ENCODE peak calls at places on chromosomes 1 and 21, in five cellular contexts. B is PC-3, W is colonic mucosa, C is IMR-90, L is A549. X is an unnamed sample. For H3K4me1, the result is how much of the 10 kb centered on the place peaks cover.

GRCh38 chr1:218409946-218410510 is 64.9 kb downstream of the TGFB2 start:
- DNase-seq in B (peak), C (peak), L (no peak), W (no peak), X (peak)

GRCh38 chr1:228228601-228229074 is 20.8 kb downstream of the OBSCN start:
- DNase-seq in C (peak), B (peak), W (peak), L (peak), X (peak)

GRCh38 chr21:34037446-34037845 is 35.9 kb upstream of the MRPS6 start:
- DNase-seq in W (no peak), C (peak), L (no peak), B (peak), X (peak)

GRCh38 chr1:92994105-92994712 is 32.9 kb upstream of the DIPK1A start:
- DNase-seq in W (peak), C (peak), B (peak), L (peak), X (peak)

GRCh38 chr1:45545019-45545493 is 5.6 kb upstream of the AKR1A1 start:
- DNase-seq in B (peak), C (no peak), W (no peak), L (no peak), X (no peak)

GRCh38 chr21:39048064-39048463 is 135.2 kb downstream of the PSMG1 start:
- DNase-seq in W (peak), B (peak), L (peak), C (peak), X (peak)

GRCh38 chr21:36769051-36769867 is 70.3 kb downstream of the SIM2 start:
- DNase-seq in L (no peak), B (no peak), W (no peak), C (peak), X (no peak)

GRCh38 chr1:202018226-202018475 is 7.8 kb downstream of the ELF3 start:
- DNase-seq in B (no peak), L (no peak), W (no peak), C (no peak), X (no peak)

GRCh38 chr21:42120056-42120903 is 49.2 kb downstream of the UMODL1 start:
- DNase-seq in L (no peak), W (no peak), B (peak), C (no peak), X (peak)

GRCh38 chr1:91278754-91279153 is 125.9 kb downstream of the HFM1 start:
- DNase-seq in B (peak), C (peak), L (peak), W (no peak), X (no peak)

GRCh38 chr1:86914998-86915736 is 732 bp downstream of the HS2ST1 start:
- DNase-seq in W (peak), L (peak), C (peak), B (peak), X (peak)

GRCh38 chr1:23791434-23792047 is 596 bp downstream of the LYPLA2 start:
- DNase-seq in W (peak), L (no peak), B (peak), C (no peak), X (peak)

GRCh38 chr1:17955302-17956285 is 152.0 kb upstream of the IGSF21 start:
- DNase-seq in B (peak), L (no peak), W (no peak), C (no peak), X (no peak)

GRCh38 chr1:26696645-26697440 is 1.0 kb downstream of the ARID1A start:
- DNase-seq in B (no peak), L (no peak), W (peak), C (no peak), X (no peak)

GRCh38 chr21:43935711-43936110 is 70.7 kb downstream of the AGPAT3 start:
- DNase-seq in L (no peak), C (no peak), W (no peak), B (no peak), X (no peak)

GRCh38 chr1:24639094-24639493 is 4.0 kb upstream of the SRRM1 start:
- DNase-seq in B (no peak), L (no peak), W (no peak), C (no peak), X (no peak)

GRCh38 chr1:1080122-1080753 is 6.1 kb upstream of the RNF223 start:
- DNase-seq in L (peak), W (peak), C (peak), B (peak), X (no peak)

GRCh38 chr1:32770221-32770731 is 46.9 kb downstream of the YARS1 start:
- DNase-seq in W (no peak), C (no peak), B (no peak), L (no peak), X (no peak)

GRCh38 chr1:159015440-159015909 is 5.8 kb downstream of the IFI16 start:
- DNase-seq in C (peak), B (peak), L (peak), W (peak), X (no peak)

GRCh38 chr1:203342192-203342940 is 8.6 kb downstream of the FMOD start:
- DNase-seq in L (peak), B (peak), W (peak), C (peak), X (no peak)

GRCh38 chr1:214102907-214103306 is 115.1 kb downstream of the PROX1 start:
- DNase-seq in C (peak), L (peak), B (peak), W (no peak), X (peak)

GRCh38 chr1:232726048-232726779 is 79.0 kb upstream of the MAP10 start:
- DNase-seq in L (no peak), B (peak), W (no peak), C (peak), X (peak)

GRCh38 chr1:68384321-68384813 is 65.4 kb downstream of the RPE65 start:
- DNase-seq in W (no peak), B (peak), L (peak), C (peak), X (peak)

GRCh38 chr1:246488674-246489073 is 18.4 kb downstream of the SMYD3 start:
- DNase-seq in B (peak), W (no peak), C (no peak), L (no peak), X (no peak)
- H3K4me1 ChIP-seq in B (under half), W (under half), C (under half), L (under half), X (under half)

GRCh38 chr1:40748841-40749718 is 34.5 kb upstream of the KCNQ4 start:
- DNase-seq in B (no peak), L (no peak), C (no peak), W (peak), X (no peak)

GRCh38 chr1:40746344-40747090 is 37.1 kb upstream of the KCNQ4 start:
- DNase-seq in W (no peak), B (no peak), L (no peak), C (no peak), X (no peak)

GRCh38 chr1:40750326-40750975 is 33.1 kb upstream of the KCNQ4 start:
- DNase-seq in B (peak), C (peak), W (no peak), L (no peak), X (no peak)

GRCh38 chr1:40751802-40752201 is 31.8 kb upstream of the KCNQ4 start:
- DNase-seq in W (no peak), C (no peak), B (peak), L (no peak), X (no peak)

DNA sequence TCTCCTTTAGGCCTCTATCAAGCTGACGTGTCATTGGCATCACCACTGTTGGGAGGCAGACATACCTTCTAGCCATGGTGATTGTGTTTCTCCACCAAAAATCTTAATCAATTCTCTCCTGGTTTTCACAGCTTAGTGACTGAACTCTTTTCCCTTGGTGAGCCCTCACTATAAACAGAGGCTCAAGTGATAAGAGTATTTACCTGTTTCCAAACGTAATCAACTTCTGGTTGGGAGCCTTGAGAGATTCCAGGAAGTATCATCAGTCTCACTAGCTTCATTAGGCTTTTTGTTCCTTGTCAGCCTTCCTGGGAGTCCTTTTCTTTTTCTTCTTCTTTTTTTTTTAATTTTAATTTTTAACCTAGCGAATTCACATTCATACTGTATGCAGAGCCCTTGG is 33.8 kb upstream of the KCNQ4 start:
- DNase-seq in B (no peak), W (no peak), C (no peak), L (no peak), X (no peak)
- H3K27ac ChIP-seq in B (peak), W (no peak), C (no peak), L (no peak), X (no peak)

GRCh38 chr1:157773723-157774350 is 3.1 kb downstream of the FCRL2 start:
- DNase-seq in L (peak), W (peak), B (peak), C (no peak), X (no peak)
- TF ChIP-seq CTCF in L (no peak), W (peak), B (peak), C (no peak), X (no peak)

DNA sequence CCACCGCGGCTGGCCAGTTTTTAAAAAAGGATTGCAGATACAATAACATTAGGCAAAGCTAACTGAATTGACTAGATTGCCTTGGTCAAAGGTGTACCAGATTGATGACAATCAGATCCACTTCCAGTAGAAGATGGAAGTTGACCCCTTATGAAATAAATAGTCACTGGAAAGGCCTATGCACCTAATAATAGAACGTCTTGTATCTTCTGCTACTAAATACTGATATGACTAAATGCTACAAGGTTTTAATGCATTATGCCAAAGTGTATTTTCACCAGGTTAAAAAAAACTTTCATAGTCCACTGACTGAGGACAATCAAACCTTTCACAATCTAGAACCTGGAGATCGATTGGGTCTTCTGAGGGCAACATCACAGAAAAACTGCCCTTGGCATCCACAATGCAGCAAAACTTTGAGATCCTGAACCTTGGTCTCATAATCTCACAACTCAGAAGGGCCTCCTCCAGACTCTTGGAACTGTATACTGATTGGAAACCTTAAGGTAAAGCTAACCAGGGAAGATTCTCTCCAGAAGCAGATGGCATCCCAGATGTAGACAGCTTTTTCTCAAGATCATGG is 7.8 kb upstream of the RBBP5 start:
- DNase-seq in C (no peak), L (no peak), B (no peak), W (no peak), X (no peak)
- H3K4me1 ChIP-seq in C (under half), L (under half), B (under half), W (under half), X (under half)

DNA sequence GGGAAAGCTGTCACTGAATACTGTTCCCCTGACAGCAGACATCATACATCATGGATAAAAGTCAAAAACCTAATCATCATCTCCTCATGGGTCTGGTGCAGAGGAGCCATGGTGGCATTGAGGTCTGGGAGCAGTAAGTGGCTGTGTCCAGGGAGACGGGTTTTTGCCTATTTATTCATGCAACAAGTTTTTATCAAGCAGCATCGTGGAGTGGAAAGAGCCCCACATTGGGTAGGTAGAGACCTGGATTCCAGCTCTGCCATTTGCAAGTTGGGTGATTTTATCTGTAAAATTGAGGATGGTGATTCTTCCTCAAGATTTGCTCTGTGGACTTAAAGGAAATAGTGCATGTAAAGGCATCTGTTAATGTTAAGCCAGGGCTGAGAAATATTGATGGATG is 4.2 kb downstream of the CACHD1 start:
- DNase-seq in L (no peak), C (no peak), W (no peak), B (no peak), X (no peak)
- H3K27ac ChIP-seq in L (no peak), C (no peak), W (no peak), B (no peak), X (no peak)

DNA sequence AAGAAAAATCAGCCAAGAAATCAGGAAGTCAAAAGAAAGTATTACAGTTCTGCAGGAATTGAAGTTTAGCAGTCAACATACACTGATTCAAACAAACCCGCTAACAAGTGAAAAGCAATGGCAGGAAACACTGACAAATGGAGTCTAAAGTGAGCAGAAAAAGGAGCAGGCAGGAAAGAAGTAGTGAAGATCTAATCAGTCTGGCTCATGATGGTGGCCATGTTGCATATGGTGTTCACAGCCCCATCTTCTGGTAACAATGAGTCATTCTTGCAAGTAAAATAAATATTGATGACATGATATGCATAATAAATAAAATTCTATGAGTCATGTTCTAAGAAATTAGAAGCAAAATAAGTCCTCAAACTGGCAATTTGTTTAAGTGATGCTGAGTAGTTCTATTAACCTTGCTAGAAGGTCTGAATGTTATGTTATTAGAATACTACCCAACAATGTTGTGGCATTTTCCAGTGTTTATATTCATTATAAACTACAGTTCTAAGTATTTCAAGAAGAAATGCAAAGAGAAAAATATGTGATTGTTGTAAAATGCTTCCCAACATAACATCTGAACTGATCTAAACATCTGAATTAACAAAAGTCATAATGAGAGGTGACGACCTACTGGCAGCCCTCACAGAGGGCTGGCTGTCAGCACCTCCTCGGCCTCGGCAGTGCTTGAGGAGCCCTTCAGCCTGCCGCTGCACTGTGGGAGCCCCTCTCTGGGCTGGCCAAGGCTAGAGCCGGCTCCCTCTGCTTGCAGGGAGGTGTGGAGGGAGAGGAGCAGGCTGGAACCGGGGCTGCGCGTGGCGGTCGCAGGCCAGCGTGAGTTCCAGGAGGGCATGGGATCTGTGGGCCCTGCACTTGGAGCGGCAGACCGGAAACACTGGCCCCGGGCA is 5.7 kb upstream of the ACBD6 start:
- DNase-seq in B (peak), W (no peak), C (peak), L (peak), X (no peak)
- TF ChIP-seq CTCF in B (no peak), W (no peak), C (peak), L (no peak), X (peak)

GRCh38 chr1:156663178-156663577 is 14.0 kb downstream of the NES start:
- DNase-seq in C (peak), B (no peak), L (no peak), W (no peak), X (no peak)
- H3K4me1 ChIP-seq in C (half or more), B (under half), L (half or more), W (under half), X (under half)

GRCh38 chr1:11700655-11701467 is 9.4 kb downstream of the DRAXIN start:
- DNase-seq in B (no peak), L (no peak), W (no peak), C (no peak), X (no peak)
- H3K27ac ChIP-seq in B (no peak), L (no peak), W (no peak), C (no peak), X (no peak)

X was measured in foreskin keratinocyte.